ENCODE peak calls at places on chromosomes 2 and 18, in ten cellular contexts. One of them, this sample, is unnamed.

GRCh38 chr18:12621737-12622306 is 36.1 kb downstream of the SPIRE1 start:
- DNase-seq in activated CD8-positive, alpha-beta T cell treated with anti-CD3 and anti-CD28 coated beads for 36 hours: no peak
- DNase-seq in glutamatergic neuron: no peak
- DNase-seq in globus pallidus: no peak
- DNase-seq in aorta: no peak
- DNase-seq in HFF-Myc: no peak
- DNase-seq in activated CD4-positive, alpha-beta T cell treated with anti-CD3 and anti-CD28 coated beads, Interleukin-2, amount 10 ng/mL, durations not matched to agents 24 days and 14 days: no peak
- DNase-seq in LHCN-M2: peak; percentile 73
- DNase-seq in activated CD4-positive, CD25-positive, alpha-beta regulatory T cell treated with anti-CD3 and anti-CD28 coated beads, Interleukin-2, amount 50 U/mL, for 72 hours: no peak
- DNase-seq in AML-193: no peak
- DNase-seq in this sample: peak; percentile 97

GRCh38 chr2:43851026-43851980 is 12.5 kb downstream of the ABCG8 start:
- DNase-seq in activated CD8-positive, alpha-beta T cell treated with anti-CD3 and anti-CD28 coated beads for 36 hours: no peak
- DNase-seq in glutamatergic neuron: no peak
- DNase-seq in globus pallidus: no peak
- DNase-seq in aorta: no peak
- DNase-seq in HFF-Myc: no peak
- DNase-seq in activated CD4-positive, alpha-beta T cell treated with anti-CD3 and anti-CD28 coated beads, Interleukin-2, amount 10 ng/mL, durations not matched to agents 24 days and 14 days: peak; percentile 34
- DNase-seq in LHCN-M2: no peak
- DNase-seq in activated CD4-positive, CD25-positive, alpha-beta regulatory T cell treated with anti-CD3 and anti-CD28 coated beads, Interleukin-2, amount 50 U/mL, for 72 hours: no peak
- DNase-seq in AML-193: no peak
- DNase-seq in this sample: no peak

GRCh38 chr2:150125188-150125587 is 362.3 kb downstream of the RND3 start:
- DNase-seq in activated CD8-positive, alpha-beta T cell treated with anti-CD3 and anti-CD28 coated beads for 36 hours: no peak
- DNase-seq in glutamatergic neuron: no peak
- DNase-seq in globus pallidus: no peak
- DNase-seq in aorta: no peak
- DNase-seq in HFF-Myc: no peak
- DNase-seq in activated CD4-positive, alpha-beta T cell treated with anti-CD3 and anti-CD28 coated beads, Interleukin-2, amount 10 ng/mL, durations not matched to agents 24 days and 14 days: no peak
- DNase-seq in LHCN-M2: peak; percentile 24
- DNase-seq in activated CD4-positive, CD25-positive, alpha-beta regulatory T cell treated with anti-CD3 and anti-CD28 coated beads, Interleukin-2, amount 50 U/mL, for 72 hours: no peak
- DNase-seq in AML-193: no peak
- DNase-seq in this sample: no peak

GRCh38 chr2:44364604-44365003 is 2.9 kb downstream of the CAMKMT start:
- DNase-seq in activated CD8-positive, alpha-beta T cell treated with anti-CD3 and anti-CD28 coated beads for 36 hours: no peak
- DNase-seq in glutamatergic neuron: no peak
- DNase-seq in globus pallidus: no peak
- DNase-seq in aorta: no peak
- DNase-seq in HFF-Myc: peak; percentile 92
- DNase-seq in activated CD4-positive, alpha-beta T cell treated with anti-CD3 and anti-CD28 coated beads, Interleukin-2, amount 10 ng/mL, durations not matched to agents 24 days and 14 days: no peak
- DNase-seq in LHCN-M2: no peak
- DNase-seq in activated CD4-positive, CD25-positive, alpha-beta regulatory T cell treated with anti-CD3 and anti-CD28 coated beads, Interleukin-2, amount 50 U/mL, for 72 hours: no peak
- DNase-seq in AML-193: no peak
- DNase-seq in this sample: no peak

GRCh38 chr2:8540552-8541055 is 141.3 kb upstream of the ID2 start:
- DNase-seq in activated CD8-positive, alpha-beta T cell treated with anti-CD3 and anti-CD28 coated beads for 36 hours: no peak
- DNase-seq in glutamatergic neuron: no peak
- DNase-seq in globus pallidus: no peak
- DNase-seq in aorta: no peak
- DNase-seq in HFF-Myc: no peak
- DNase-seq in activated CD4-positive, alpha-beta T cell treated with anti-CD3 and anti-CD28 coated beads, Interleukin-2, amount 10 ng/mL, durations not matched to agents 24 days and 14 days: no peak
- DNase-seq in LHCN-M2: no peak
- DNase-seq in activated CD4-positive, CD25-positive, alpha-beta regulatory T cell treated with anti-CD3 and anti-CD28 coated beads, Interleukin-2, amount 50 U/mL, for 72 hours: no peak
- DNase-seq in AML-193: no peak
- DNase-seq in this sample: no peak

GRCh38 chr18:49444599-49444998 is 15.8 kb downstream of the DYM start:
- DNase-seq in activated CD8-positive, alpha-beta T cell treated with anti-CD3 and anti-CD28 coated beads for 36 hours: no peak
- DNase-seq in glutamatergic neuron: no peak
- DNase-seq in globus pallidus: no peak
- DNase-seq in aorta: no peak
- DNase-seq in HFF-Myc: no peak
- DNase-seq in activated CD4-positive, alpha-beta T cell treated with anti-CD3 and anti-CD28 coated beads, Interleukin-2, amount 10 ng/mL, durations not matched to agents 24 days and 14 days: no peak
- DNase-seq in LHCN-M2: no peak
- DNase-seq in activated CD4-positive, CD25-positive, alpha-beta regulatory T cell treated with anti-CD3 and anti-CD28 coated beads, Interleukin-2, amount 50 U/mL, for 72 hours: no peak
- DNase-seq in AML-193: no peak
- DNase-seq in this sample: no peak

GRCh38 chr2:163401481-163401880 is 334.3 kb downstream of the FIGN start:
- DNase-seq in activated CD8-positive, alpha-beta T cell treated with anti-CD3 and anti-CD28 coated beads for 36 hours: no peak
- DNase-seq in glutamatergic neuron: no peak
- DNase-seq in globus pallidus: no peak
- DNase-seq in aorta: no peak
- DNase-seq in HFF-Myc: no peak
- DNase-seq in activated CD4-positive, alpha-beta T cell treated with anti-CD3 and anti-CD28 coated beads, Interleukin-2, amount 10 ng/mL, durations not matched to agents 24 days and 14 days: no peak
- DNase-seq in LHCN-M2: peak; percentile 69
- DNase-seq in activated CD4-positive, CD25-positive, alpha-beta regulatory T cell treated with anti-CD3 and anti-CD28 coated beads, Interleukin-2, amount 50 U/mL, for 72 hours: no peak
- DNase-seq in AML-193: no peak
- DNase-seq in this sample: peak; percentile 47

GRCh38 chr2:66679422-66679821 is 244.5 kb downstream of the MEIS1 start:
- DNase-seq in activated CD8-positive, alpha-beta T cell treated with anti-CD3 and anti-CD28 coated beads for 36 hours: no peak
- DNase-seq in glutamatergic neuron: no peak
- DNase-seq in globus pallidus: no peak
- DNase-seq in aorta: no peak
- DNase-seq in HFF-Myc: no peak
- DNase-seq in activated CD4-positive, alpha-beta T cell treated with anti-CD3 and anti-CD28 coated beads, Interleukin-2, amount 10 ng/mL, durations not matched to agents 24 days and 14 days: no peak
- DNase-seq in LHCN-M2: no peak
- DNase-seq in activated CD4-positive, CD25-positive, alpha-beta regulatory T cell treated with anti-CD3 and anti-CD28 coated beads, Interleukin-2, amount 50 U/mL, for 72 hours: no peak
- DNase-seq in AML-193: no peak
- DNase-seq in this sample: no peak

GRCh38 chr2:159124931-159125467 is 156.6 kb downstream of the TANC1 start:
- DNase-seq in activated CD8-positive, alpha-beta T cell treated with anti-CD3 and anti-CD28 coated beads for 36 hours: no peak
- DNase-seq in glutamatergic neuron: no peak
- DNase-seq in globus pallidus: no peak
- DNase-seq in aorta: no peak
- DNase-seq in HFF-Myc: no peak
- DNase-seq in activated CD4-positive, alpha-beta T cell treated with anti-CD3 and anti-CD28 coated beads, Interleukin-2, amount 10 ng/mL, durations not matched to agents 24 days and 14 days: no peak
- DNase-seq in LHCN-M2: no peak
- DNase-seq in activated CD4-positive, CD25-positive, alpha-beta regulatory T cell treated with anti-CD3 and anti-CD28 coated beads, Interleukin-2, amount 50 U/mL, for 72 hours: no peak
- DNase-seq in AML-193: peak; percentile 28
- DNase-seq in this sample: no peak

GRCh38 chr18:6054443-6054842 is 159.1 kb upstream of the TMEM200C start:
- DNase-seq in activated CD8-positive, alpha-beta T cell treated with anti-CD3 and anti-CD28 coated beads for 36 hours: no peak
- DNase-seq in glutamatergic neuron: no peak
- DNase-seq in globus pallidus: no peak
- DNase-seq in aorta: no peak
- DNase-seq in HFF-Myc: no peak
- DNase-seq in activated CD4-positive, alpha-beta T cell treated with anti-CD3 and anti-CD28 coated beads, Interleukin-2, amount 10 ng/mL, durations not matched to agents 24 days and 14 days: no peak
- DNase-seq in LHCN-M2: no peak
- DNase-seq in activated CD4-positive, CD25-positive, alpha-beta regulatory T cell treated with anti-CD3 and anti-CD28 coated beads, Interleukin-2, amount 50 U/mL, for 72 hours: no peak
- DNase-seq in AML-193: no peak
- DNase-seq in this sample: no peak

GRCh38 chr2:176473177-176473576 is 203.9 kb downstream of the MTX2 start:
- DNase-seq in activated CD8-positive, alpha-beta T cell treated with anti-CD3 and anti-CD28 coated beads for 36 hours: peak; percentile 22
- DNase-seq in glutamatergic neuron: no peak
- DNase-seq in globus pallidus: no peak
- DNase-seq in aorta: no peak
- DNase-seq in HFF-Myc: no peak
- DNase-seq in activated CD4-positive, alpha-beta T cell treated with anti-CD3 and anti-CD28 coated beads, Interleukin-2, amount 10 ng/mL, durations not matched to agents 24 days and 14 days: peak; percentile 70
- DNase-seq in LHCN-M2: peak; percentile 44
- DNase-seq in activated CD4-positive, CD25-positive, alpha-beta regulatory T cell treated with anti-CD3 and anti-CD28 coated beads, Interleukin-2, amount 50 U/mL, for 72 hours: no peak
- DNase-seq in AML-193: no peak
- DNase-seq in this sample: peak; percentile 53

GRCh38 chr2:148027822-148028221 is 6.9 kb downstream of the MBD5 start:
- DNase-seq in activated CD8-positive, alpha-beta T cell treated with anti-CD3 and anti-CD28 coated beads for 36 hours: no peak
- DNase-seq in glutamatergic neuron: no peak
- DNase-seq in globus pallidus: no peak
- DNase-seq in aorta: no peak
- DNase-seq in HFF-Myc: no peak
- DNase-seq in activated CD4-positive, alpha-beta T cell treated with anti-CD3 and anti-CD28 coated beads, Interleukin-2, amount 10 ng/mL, durations not matched to agents 24 days and 14 days: no peak
- DNase-seq in LHCN-M2: no peak
- DNase-seq in activated CD4-positive, CD25-positive, alpha-beta regulatory T cell treated with anti-CD3 and anti-CD28 coated beads, Interleukin-2, amount 50 U/mL, for 72 hours: no peak
- DNase-seq in AML-193: no peak
- DNase-seq in this sample: peak; percentile 21

GRCh38 chr2:212249451-212249850 is 289.2 kb downstream of the ERBB4 start:
- DNase-seq in activated CD8-positive, alpha-beta T cell treated with anti-CD3 and anti-CD28 coated beads for 36 hours: no peak
- DNase-seq in glutamatergic neuron: no peak
- DNase-seq in globus pallidus: no peak
- DNase-seq in aorta: no peak
- DNase-seq in HFF-Myc: no peak
- DNase-seq in activated CD4-positive, alpha-beta T cell treated with anti-CD3 and anti-CD28 coated beads, Interleukin-2, amount 10 ng/mL, durations not matched to agents 24 days and 14 days: no peak
- DNase-seq in LHCN-M2: peak; percentile 7
- DNase-seq in activated CD4-positive, CD25-positive, alpha-beta regulatory T cell treated with anti-CD3 and anti-CD28 coated beads, Interleukin-2, amount 50 U/mL, for 72 hours: no peak
- DNase-seq in AML-193: no peak
- DNase-seq in this sample: peak; percentile 34

GRCh38 chr2:219570924-219571310 is 422 bp downstream of the OBSL1 start:
- DNase-seq in activated CD8-positive, alpha-beta T cell treated with anti-CD3 and anti-CD28 coated beads for 36 hours: no peak
- DNase-seq in glutamatergic neuron: peak; percentile 60
- DNase-seq in globus pallidus: no peak
- DNase-seq in aorta: peak; percentile 50
- DNase-seq in HFF-Myc: no peak
- DNase-seq in activated CD4-positive, alpha-beta T cell treated with anti-CD3 and anti-CD28 coated beads, Interleukin-2, amount 10 ng/mL, durations not matched to agents 24 days and 14 days: no peak
- DNase-seq in LHCN-M2: peak; percentile 11
- DNase-seq in activated CD4-positive, CD25-positive, alpha-beta regulatory T cell treated with anti-CD3 and anti-CD28 coated beads, Interleukin-2, amount 50 U/mL, for 72 hours: no peak
- DNase-seq in AML-193: no peak
- DNase-seq in this sample: peak; percentile 7